ENCODE peak calls at places on chromosome 16, in nine cellular contexts. S, P, O, B, L, T, I, W and F are unnamed samples.

GRCh38 chr16:49442805-49443204 is 69.2 kb downstream of the C16orf78 start:
- DNase-seq in S (no peak), P (no peak), O (no peak), B (no peak), L (no peak), T (no peak), I (no peak), W (no peak), F (no peak)

GRCh38 chr16:55697867-55698266 is 42.1 kb downstream of the SLC6A2 start:
- DNase-seq in S (no peak), P (no peak), O (no peak), B (no peak), L (no peak), T (no peak), I (peak), W (no peak), F (no peak)

GRCh38 chr16:81583893-81584705 is 139.5 kb downstream of the CMIP start:
- DNase-seq in S (no peak), P (no peak), O (peak), B (no peak), L (no peak), T (no peak), I (no peak), W (no peak), F (no peak)

GRCh38 chr16:66832661-66833305 is 2.0 kb upstream of the NAE1 start:
- DNase-seq in S (no peak), P (no peak), O (peak), B (no peak), L (no peak), T (no peak), I (no peak), W (no peak), F (no peak)

GRCh38 chr16:78598186-78598585 is 498.7 kb downstream of the WWOX start:
- DNase-seq in S (no peak), P (no peak), O (no peak), B (no peak), L (no peak), T (no peak), I (no peak), W (no peak), F (no peak)

GRCh38 chr16:721765-722481 is 977 bp downstream of the ANTKMT start:
- DNase-seq in S (no peak), P (no peak), O (no peak), B (no peak), L (no peak), T (no peak), I (no peak), W (no peak), F (no peak)

GRCh38 chr16:11303405-11304138 is 22.4 kb upstream of the PRM1 start:
- DNase-seq in S (no peak), P (peak), O (peak), B (no peak), L (no peak), T (no peak), I (no peak), W (no peak), F (no peak)

GRCh38 chr16:1005286-1005685 is 23.7 kb downstream of the SOX8 start:
- DNase-seq in S (no peak), P (peak), O (no peak), B (no peak), L (no peak), T (no peak), I (no peak), W (no peak), F (no peak)

GRCh38 chr16:24382929-24383328 is 126.8 kb downstream of the CACNG3 start:
- DNase-seq in S (no peak), P (no peak), O (no peak), B (no peak), L (no peak), T (no peak), I (no peak), W (no peak), F (no peak)

GRCh38 chr16:84455031-84455430 is 49.4 kb downstream of the MEAK7 start:
- DNase-seq in S (no peak), P (no peak), O (no peak), B (no peak), L (no peak), T (no peak), I (peak), W (no peak), F (no peak)

GRCh38 chr16:4116328-4117249 is at the start of gene ADCY9:
- DNase-seq in S (peak), P (peak), O (peak), B (peak), L (peak), T (peak), I (peak), W (peak), F (peak)

GRCh38 chr16:30380072-30380471 is 2.3 kb downstream of the SEPTIN1 start:
- DNase-seq in S (no peak), P (no peak), O (no peak), B (no peak), L (no peak), T (no peak), I (no peak), W (no peak), F (no peak)

GRCh38 chr16:55508941-55509920 is at the start of gene LPCAT2:
- DNase-seq in S (no peak), P (peak), O (peak), B (no peak), L (no peak), T (no peak), I (no peak), W (no peak), F (peak)

GRCh38 chr16:77652399-77652798 is 69.9 kb upstream of the NUDT7 start:
- DNase-seq in S (no peak), P (no peak), O (no peak), B (no peak), L (no peak), T (no peak), I (no peak), W (no peak), F (no peak)

GRCh38 chr16:67873435-67874146 is 739 bp downstream of the EDC4 start:
- DNase-seq in S (no peak), P (no peak), O (no peak), B (no peak), L (no peak), T (no peak), I (no peak), W (no peak), F (no peak)

GRCh38 chr16:75053791-75054555 is 55.1 kb downstream of the ZNRF1 start:
- DNase-seq in S (no peak), P (peak), O (peak), B (no peak), L (no peak), T (no peak), I (no peak), W (no peak), F (no peak)

GRCh38 chr16:79758615-79759346 is 158.2 kb upstream of the MAF start:
- DNase-seq in S (no peak), P (peak), O (peak), B (no peak), L (no peak), T (no peak), I (no peak), W (no peak), F (no peak)

GRCh38 chr16:88393034-88393433 is 10.3 kb downstream of the ZNF469 start:
- DNase-seq in S (no peak), P (no peak), O (no peak), B (no peak), L (no peak), T (no peak), I (peak), W (no peak), F (no peak)

GRCh38 chr16:3728424-3729160 is 11.3 kb upstream of the TRAP1 start:
- DNase-seq in S (no peak), P (no peak), O (no peak), B (no peak), L (no peak), T (no peak), I (no peak), W (no peak), F (no peak)

GRCh38 chr16:57890752-57891111 is 80.2 kb downstream of the CNGB1 start:
- DNase-seq in S (no peak), P (no peak), O (no peak), B (no peak), L (no peak), T (no peak), I (no peak), W (no peak), F (no peak)

GRCh38 chr16:28823291-28823718 is 506 bp downstream of the ATXN2L start:
- DNase-seq in S (no peak), P (no peak), O (no peak), B (no peak), L (no peak), T (no peak), I (no peak), W (no peak), F (no peak)

GRCh38 chr16:71711789-71712188 is 12.7 kb downstream of the PHLPP2 start:
- DNase-seq in S (no peak), P (no peak), O (no peak), B (no peak), L (no peak), T (no peak), I (no peak), W (no peak), F (no peak)

GRCh38 chr16:87424260-87424659 is 32.1 kb downstream of the MAP1LC3B start:
- DNase-seq in S (no peak), P (no peak), O (no peak), B (no peak), L (no peak), T (no peak), I (no peak), W (no peak), F (no peak)

GRCh38 chr16:89511352-89511751 is 3.1 kb downstream of the SPG7 start:
- DNase-seq in S (no peak), P (no peak), O (no peak), B (no peak), L (no peak), T (no peak), I (no peak), W (no peak), F (no peak)

GRCh38 chr16:57152096-57153093 is 33.4 kb downstream of the PSME3IP1 start:
- DNase-seq in S (no peak), P (no peak), O (no peak), B (no peak), L (no peak), T (no peak), I (no peak), W (no peak), F (no peak)

GRCh38 chr16:86965840-86966239 is 351.4 kb downstream of the C16orf95 start:
- DNase-seq in S (no peak), P (no peak), O (no peak), B (no peak), L (no peak), T (no peak), I (no peak), W (no peak), F (no peak)

GRCh38 chr16:48347980-48348379 is 37.2 kb downstream of the SIAH1 start:
- DNase-seq in S (no peak), P (no peak), O (no peak), B (no peak), L (no peak), T (no peak), I (no peak), W (no peak), F (no peak)

GRCh38 chr16:27189335-27189972 is 13.9 kb upstream of the KDM8 start:
- DNase-seq in S (no peak), P (no peak), O (no peak), B (no peak), L (no peak), T (no peak), I (no peak), W (no peak), F (no peak)

GRCh38 chr16:17375388-17376304 is 95.1 kb downstream of the XYLT1 start:
- DNase-seq in S (no peak), P (peak), O (no peak), B (no peak), L (no peak), T (no peak), I (no peak), W (no peak), F (no peak)

GRCh38 chr16:58266336-58266735 is 28.5 kb downstream of the PRSS54 start:
- DNase-seq in S (no peak), P (no peak), O (no peak), B (no peak), L (no peak), T (no peak), I (no peak), W (no peak), F (no peak)

GRCh38 chr16:73878616-73879015 is 418.0 kb upstream of the PSMD7 start:
- DNase-seq in S (no peak), P (peak), O (peak), B (no peak), L (no peak), T (no peak), I (no peak), W (no peak), F (peak)

GRCh38 chr16:1395444-1396074 is 18.9 kb downstream of the UNKL start:
- DNase-seq in S (no peak), P (no peak), O (no peak), B (no peak), L (no peak), T (no peak), I (no peak), W (no peak), F (no peak)

GRCh38 chr16:1487395-1488053 is 1.2 kb downstream of the PTX4 start:
- DNase-seq in S (no peak), P (no peak), O (no peak), B (no peak), L (no peak), T (no peak), I (no peak), W (no peak), F (no peak)

GRCh38 chr16:57225978-57226377 is 19.1 kb upstream of the ARL2BP start:
- DNase-seq in S (no peak), P (no peak), O (no peak), B (no peak), L (no peak), T (no peak), I (no peak), W (no peak), F (no peak)